ENCODE peak calls at places on chromosomes 3 and 15, in nine cellular contexts. One of them, this sample, is unnamed.

GRCh38 chr15:61613729-61614128 is 384.6 kb upstream of the RORA start:
- DNase-seq in GM13977: no peak
- DNase-seq in esophagus muscularis mucosa: no peak
- DNase-seq in HL-60: no peak
- DNase-seq in PC-9: no peak
- DNase-seq in RWPE1: no peak
- DNase-seq in left ventricle myocardium inferior: no peak
- DNase-seq in activated B cell treated with CpG ODN at 0.5 μM for 24 hours: no peak
- DNase-seq in sigmoid colon: no peak
- DNase-seq in this sample: no peak

GRCh38 chr15:100780208-100780800 is 99.3 kb upstream of the ALDH1A3 start:
- DNase-seq in GM13977: no peak
- DNase-seq in esophagus muscularis mucosa: peak; percentile 53
- DNase-seq in HL-60: no peak
- DNase-seq in PC-9: no peak
- DNase-seq in RWPE1: no peak
- DNase-seq in left ventricle myocardium inferior: no peak
- DNase-seq in activated B cell treated with CpG ODN at 0.5 μM for 24 hours: no peak
- DNase-seq in sigmoid colon: peak; percentile 39
- DNase-seq in this sample: peak; percentile 58

GRCh38 chr15:48493084-48493762 is 152.3 kb downstream of the FBN1 start:
- DNase-seq in GM13977: no peak
- DNase-seq in esophagus muscularis mucosa: no peak
- DNase-seq in HL-60: no peak
- DNase-seq in PC-9: no peak
- DNase-seq in RWPE1: peak; percentile 16
- DNase-seq in left ventricle myocardium inferior: no peak
- DNase-seq in activated B cell treated with CpG ODN at 0.5 μM for 24 hours: no peak
- DNase-seq in sigmoid colon: peak; percentile 72
- DNase-seq in this sample: no peak

GRCh38 chr3:115790759-115791158 is 167.4 kb downstream of the GAP43 start:
- DNase-seq in GM13977: peak; percentile 28
- DNase-seq in esophagus muscularis mucosa: no peak
- DNase-seq in HL-60: no peak
- DNase-seq in PC-9: peak; percentile 79
- DNase-seq in RWPE1: peak; percentile 94
- DNase-seq in left ventricle myocardium inferior: no peak
- DNase-seq in activated B cell treated with CpG ODN at 0.5 μM for 24 hours: no peak
- DNase-seq in sigmoid colon: no peak
- DNase-seq in this sample: no peak

GRCh38 chr3:23480324-23480704 is 277.2 kb downstream of the UBE2E2 start:
- DNase-seq in GM13977: no peak
- DNase-seq in esophagus muscularis mucosa: no peak
- DNase-seq in HL-60: no peak
- DNase-seq in PC-9: no peak
- DNase-seq in RWPE1: no peak
- DNase-seq in left ventricle myocardium inferior: no peak
- DNase-seq in activated B cell treated with CpG ODN at 0.5 μM for 24 hours: no peak
- DNase-seq in sigmoid colon: no peak
- DNase-seq in this sample: no peak

GRCh38 chr3:54223063-54223462 is 100.7 kb downstream of the CACNA2D3 start:
- DNase-seq in GM13977: no peak
- DNase-seq in esophagus muscularis mucosa: no peak
- DNase-seq in HL-60: no peak
- DNase-seq in PC-9: no peak
- DNase-seq in RWPE1: no peak
- DNase-seq in left ventricle myocardium inferior: no peak
- DNase-seq in activated B cell treated with CpG ODN at 0.5 μM for 24 hours: no peak
- DNase-seq in sigmoid colon: no peak
- DNase-seq in this sample: no peak

GRCh38 chr3:130609166-130609574 is 92.2 kb downstream of the COL6A6 start:
- DNase-seq in GM13977: no peak
- DNase-seq in esophagus muscularis mucosa: no peak
- DNase-seq in HL-60: no peak
- DNase-seq in PC-9: no peak
- DNase-seq in RWPE1: no peak
- DNase-seq in left ventricle myocardium inferior: peak; percentile 63
- DNase-seq in activated B cell treated with CpG ODN at 0.5 μM for 24 hours: no peak
- DNase-seq in sigmoid colon: peak; percentile 60
- DNase-seq in this sample: no peak

GRCh38 chr3:150330872-150331271 is 77.2 kb upstream of the TSC22D2 start:
- DNase-seq in GM13977: no peak
- DNase-seq in esophagus muscularis mucosa: no peak
- DNase-seq in HL-60: no peak
- DNase-seq in PC-9: no peak
- DNase-seq in RWPE1: no peak
- DNase-seq in left ventricle myocardium inferior: no peak
- DNase-seq in activated B cell treated with CpG ODN at 0.5 μM for 24 hours: no peak
- DNase-seq in sigmoid colon: no peak
- DNase-seq in this sample: no peak

GRCh38 chr15:55267401-55268053 is 22.1 kb downstream of the RAB27A start:
- DNase-seq in GM13977: no peak
- DNase-seq in esophagus muscularis mucosa: no peak
- DNase-seq in HL-60: no peak
- DNase-seq in PC-9: no peak
- DNase-seq in RWPE1: no peak
- DNase-seq in left ventricle myocardium inferior: peak; percentile 25
- DNase-seq in activated B cell treated with CpG ODN at 0.5 μM for 24 hours: peak; percentile 39
- DNase-seq in sigmoid colon: no peak
- DNase-seq in this sample: no peak

GRCh38 chr15:48590704-48591103 is 54.8 kb downstream of the FBN1 start:
- DNase-seq in GM13977: no peak
- DNase-seq in esophagus muscularis mucosa: no peak
- DNase-seq in HL-60: no peak
- DNase-seq in PC-9: no peak
- DNase-seq in RWPE1: no peak
- DNase-seq in left ventricle myocardium inferior: no peak
- DNase-seq in activated B cell treated with CpG ODN at 0.5 μM for 24 hours: no peak
- DNase-seq in sigmoid colon: no peak
- DNase-seq in this sample: no peak

GRCh38 chr3:128698211-128699011 is 27.6 kb upstream of the RAB7A start:
- DNase-seq in GM13977: peak; percentile 55
- DNase-seq in esophagus muscularis mucosa: no peak
- DNase-seq in HL-60: no peak
- DNase-seq in PC-9: peak; percentile 65
- DNase-seq in RWPE1: peak; percentile 33
- DNase-seq in left ventricle myocardium inferior: peak; percentile 38
- DNase-seq in activated B cell treated with CpG ODN at 0.5 μM for 24 hours: peak; percentile 27
- DNase-seq in sigmoid colon: peak; percentile 74
- DNase-seq in this sample: peak; percentile 71

GRCh38 chr3:86895202-86895601 is 95.7 kb downstream of the VGLL3 start:
- DNase-seq in GM13977: no peak
- DNase-seq in esophagus muscularis mucosa: no peak
- DNase-seq in HL-60: no peak
- DNase-seq in PC-9: no peak
- DNase-seq in RWPE1: no peak
- DNase-seq in left ventricle myocardium inferior: no peak
- DNase-seq in activated B cell treated with CpG ODN at 0.5 μM for 24 hours: no peak
- DNase-seq in sigmoid colon: no peak
- DNase-seq in this sample: no peak

GRCh38 chr3:86887876-86888275 is 103.1 kb downstream of the VGLL3 start:
- DNase-seq in GM13977: no peak
- DNase-seq in esophagus muscularis mucosa: no peak
- DNase-seq in HL-60: no peak
- DNase-seq in PC-9: no peak
- DNase-seq in RWPE1: peak; percentile 0
- DNase-seq in left ventricle myocardium inferior: no peak
- DNase-seq in activated B cell treated with CpG ODN at 0.5 μM for 24 hours: no peak
- DNase-seq in sigmoid colon: no peak
- DNase-seq in this sample: no peak

DNA sequence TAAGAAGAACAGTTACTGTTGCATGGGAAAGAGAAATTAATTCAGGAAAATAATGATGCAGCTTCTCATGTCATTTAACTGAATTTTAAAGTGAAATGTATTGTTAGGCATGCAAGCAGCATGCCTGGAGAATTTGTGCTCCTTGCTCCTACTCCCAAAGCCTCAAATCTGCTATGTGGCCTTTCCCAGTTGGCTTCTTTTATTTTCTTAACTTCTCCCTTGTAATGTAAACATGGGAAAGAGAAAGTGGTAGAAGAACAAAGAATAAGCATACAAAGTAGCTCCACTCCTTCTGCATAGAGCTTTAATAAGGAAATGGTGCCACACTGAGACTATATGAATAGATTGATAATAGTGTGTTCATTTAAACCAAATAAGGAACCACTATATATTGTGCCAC is 100.0 kb downstream of the VGLL3 start:
- DNase-seq in GM13977: no peak
- DNase-seq in esophagus muscularis mucosa: no peak
- DNase-seq in HL-60: no peak
- DNase-seq in PC-9: no peak
- DNase-seq in RWPE1: no peak
- DNase-seq in left ventricle myocardium inferior: no peak
- DNase-seq in activated B cell treated with CpG ODN at 0.5 μM for 24 hours: no peak
- DNase-seq in sigmoid colon: no peak
- DNase-seq in this sample: no peak
- TF ChIP-seq CTCF in GM13977: no peak
- TF ChIP-seq CTCF in esophagus muscularis mucosa: no peak
- TF ChIP-seq CTCF in HL-60: no peak
- TF ChIP-seq CTCF in PC-9: no peak
- TF ChIP-seq CTCF in RWPE1: no peak
- TF ChIP-seq CTCF in left ventricle myocardium inferior: no peak
- TF ChIP-seq CTCF in activated B cell treated with CpG ODN at 0.5 μM for 24 hours: no peak
- TF ChIP-seq CTCF in sigmoid colon: no peak
- TF ChIP-seq CTCF in this sample: no peak

GRCh38 chr3:132255041-132255745 is 62.0 kb upstream of the ACP3 start:
- DNase-seq in GM13977: no peak
- DNase-seq in esophagus muscularis mucosa: no peak
- DNase-seq in HL-60: no peak
- DNase-seq in PC-9: peak; percentile 10
- DNase-seq in RWPE1: peak; percentile 19
- DNase-seq in left ventricle myocardium inferior: no peak
- DNase-seq in activated B cell treated with CpG ODN at 0.5 μM for 24 hours: no peak
- DNase-seq in sigmoid colon: no peak
- DNase-seq in this sample: no peak

GRCh38 chr3:132254076-132254755 is 63.0 kb upstream of the ACP3 start:
- DNase-seq in GM13977: no peak
- DNase-seq in esophagus muscularis mucosa: no peak
- DNase-seq in HL-60: no peak
- DNase-seq in PC-9: no peak
- DNase-seq in RWPE1: no peak
- DNase-seq in left ventricle myocardium inferior: no peak
- DNase-seq in activated B cell treated with CpG ODN at 0.5 μM for 24 hours: no peak
- DNase-seq in sigmoid colon: no peak
- DNase-seq in this sample: no peak

GRCh38 chr3:132248490-132248889 is 68.7 kb upstream of the ACP3 start:
- DNase-seq in GM13977: no peak
- DNase-seq in esophagus muscularis mucosa: no peak
- DNase-seq in HL-60: no peak
- DNase-seq in PC-9: no peak
- DNase-seq in RWPE1: no peak
- DNase-seq in left ventricle myocardium inferior: no peak
- DNase-seq in activated B cell treated with CpG ODN at 0.5 μM for 24 hours: no peak
- DNase-seq in sigmoid colon: no peak
- DNase-seq in this sample: no peak

GRCh38 chr3:132256984-132257383 is 60.2 kb upstream of the ACP3 start:
- DNase-seq in GM13977: no peak
- DNase-seq in esophagus muscularis mucosa: no peak
- DNase-seq in HL-60: no peak
- DNase-seq in PC-9: peak; percentile 37
- DNase-seq in RWPE1: peak; percentile 14
- DNase-seq in left ventricle myocardium inferior: no peak
- DNase-seq in activated B cell treated with CpG ODN at 0.5 μM for 24 hours: no peak
- DNase-seq in sigmoid colon: no peak
- DNase-seq in this sample: no peak

DNA sequence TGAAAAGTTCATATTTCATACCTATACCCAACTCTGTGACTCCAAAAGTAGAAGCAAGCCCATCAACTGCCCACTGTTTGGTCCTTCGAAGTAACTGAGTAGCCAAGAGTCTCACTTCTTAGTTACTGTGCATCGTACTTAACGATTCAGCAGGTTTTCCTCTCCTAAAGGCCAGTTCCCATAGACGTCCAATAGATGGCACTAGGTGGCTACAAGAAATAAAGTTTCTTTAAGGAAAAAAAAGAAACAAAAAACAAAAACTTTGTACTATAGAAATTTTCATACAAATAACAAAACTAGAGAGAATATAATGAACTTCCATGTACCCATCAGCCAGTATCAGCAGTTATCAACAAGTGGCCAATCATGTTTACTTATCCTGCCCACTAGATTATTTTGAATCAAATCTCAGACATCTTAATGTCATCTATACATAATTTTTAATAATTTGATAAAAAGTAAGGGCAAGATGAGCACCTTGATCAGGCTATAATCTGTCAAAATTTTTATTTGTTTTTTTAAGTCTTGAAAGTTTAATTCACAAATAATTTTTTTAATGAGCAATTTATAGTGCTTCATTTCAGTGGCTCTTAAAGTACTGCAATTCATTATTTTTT is 63.8 kb upstream of the ACP3 start:
- DNase-seq in GM13977: peak; percentile 36
- DNase-seq in esophagus muscularis mucosa: no peak
- DNase-seq in HL-60: peak; percentile 22
- DNase-seq in PC-9: peak; percentile 16
- DNase-seq in RWPE1: peak; percentile 39
- DNase-seq in left ventricle myocardium inferior: no peak
- DNase-seq in activated B cell treated with CpG ODN at 0.5 μM for 24 hours: no peak
- DNase-seq in sigmoid colon: no peak
- DNase-seq in this sample: no peak
- TF ChIP-seq CTCF in GM13977: peak; percentile 73
- TF ChIP-seq CTCF in esophagus muscularis mucosa: peak; percentile 67
- TF ChIP-seq CTCF in HL-60: peak; percentile 66
- TF ChIP-seq CTCF in PC-9: peak; percentile 83
- TF ChIP-seq CTCF in RWPE1: peak; percentile 76
- TF ChIP-seq CTCF in left ventricle myocardium inferior: peak; percentile 79
- TF ChIP-seq CTCF in activated B cell treated with CpG ODN at 0.5 μM for 24 hours: no peak
- TF ChIP-seq CTCF in sigmoid colon: peak; percentile 34
- TF ChIP-seq CTCF in this sample: peak; percentile 87

DNA sequence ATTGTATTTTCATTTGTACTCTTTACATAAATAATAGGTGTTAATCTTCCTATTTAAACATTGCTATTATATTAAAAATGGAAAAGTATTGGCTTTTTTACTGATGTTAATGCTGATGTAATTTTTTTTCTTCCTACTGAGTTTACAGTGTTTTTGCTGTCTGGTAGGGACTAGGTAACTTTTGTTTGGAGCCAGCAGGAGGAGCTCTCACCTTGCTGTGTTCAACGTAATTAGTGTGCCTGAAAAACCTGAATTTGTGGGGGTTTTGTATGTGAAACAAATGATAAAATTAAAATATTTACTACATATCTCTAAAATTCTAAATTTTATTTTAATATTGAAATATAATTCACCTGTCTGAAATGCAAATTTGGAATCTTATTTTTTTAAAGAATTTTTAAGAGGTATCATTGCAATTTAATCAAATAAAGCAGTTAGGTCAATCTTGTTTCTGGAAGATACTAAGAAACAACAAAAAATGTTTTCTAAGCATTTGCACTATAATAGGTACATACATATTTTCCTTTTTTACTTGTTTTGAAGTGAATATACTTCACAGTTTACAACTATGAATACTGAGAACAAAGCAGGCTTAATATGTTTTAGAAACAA is 48.8 kb downstream of the EPHA6 start:
- DNase-seq in GM13977: no peak
- DNase-seq in esophagus muscularis mucosa: no peak
- DNase-seq in HL-60: no peak
- DNase-seq in PC-9: peak; percentile 34
- DNase-seq in RWPE1: peak; percentile 13
- DNase-seq in left ventricle myocardium inferior: no peak
- DNase-seq in activated B cell treated with CpG ODN at 0.5 μM for 24 hours: no peak
- DNase-seq in sigmoid colon: peak; percentile 59
- DNase-seq in this sample: no peak
- TF ChIP-seq CTCF in GM13977: peak; percentile 74
- TF ChIP-seq CTCF in esophagus muscularis mucosa: peak; percentile 66
- TF ChIP-seq CTCF in HL-60: peak; percentile 54
- TF ChIP-seq CTCF in PC-9: peak; percentile 92
- TF ChIP-seq CTCF in RWPE1: peak; percentile 66
- TF ChIP-seq CTCF in left ventricle myocardium inferior: peak; percentile 57
- TF ChIP-seq CTCF in activated B cell treated with CpG ODN at 0.5 μM for 24 hours: no peak
- TF ChIP-seq CTCF in sigmoid colon: peak; percentile 60
- TF ChIP-seq CTCF in this sample: peak; percentile 93

GRCh38 chr3:18246336-18247060 is 178.6 kb downstream of the SATB1 start:
- DNase-seq in GM13977: no peak
- DNase-seq in esophagus muscularis mucosa: no peak
- DNase-seq in HL-60: no peak
- DNase-seq in PC-9: no peak
- DNase-seq in RWPE1: no peak
- DNase-seq in left ventricle myocardium inferior: no peak
- DNase-seq in activated B cell treated with CpG ODN at 0.5 μM for 24 hours: no peak
- DNase-seq in sigmoid colon: no peak
- DNase-seq in this sample: no peak
- TF ChIP-seq CTCF in GM13977: no peak
- TF ChIP-seq CTCF in esophagus muscularis mucosa: no peak
- TF ChIP-seq CTCF in HL-60: no peak
- TF ChIP-seq CTCF in PC-9: no peak
- TF ChIP-seq CTCF in RWPE1: no peak
- TF ChIP-seq CTCF in left ventricle myocardium inferior: no peak
- TF ChIP-seq CTCF in activated B cell treated with CpG ODN at 0.5 μM for 24 hours: no peak
- TF ChIP-seq CTCF in sigmoid colon: no peak
- TF ChIP-seq CTCF in this sample: no peak